ENCODE peak calls at places on chromosomes 6 and 20, in seven cellular contexts. I is esophagus squamous epithelium, V is colonic mucosa, A is neural progenitor cell, B is GM13977, S is lower lobe of right lung, K is omental fat pad. U is an unnamed sample.

GRCh38 chr6:89015971-89016370 is 52.6 kb upstream of the RNGTT start:
- DNase-seq in K (no peak), A (no peak), I (no peak), S (no peak), V (no peak), B (no peak), U (no peak)

GRCh38 chr6:39075010-39075738 is 26.6 kb downstream of the GLP1R start:
- DNase-seq in V (no peak), K (no peak), I (no peak), B (no peak), S (no peak), A (no peak), U (no peak)

GRCh38 chr6:142845624-142846458 is 99.1 kb downstream of the HIVEP2 start:
- DNase-seq in S (peak; percentile 82), B (no peak), A (peak; percentile 87), V (peak; percentile 91), K (peak; percentile 55), I (no peak), U (peak; percentile 81)

GRCh38 chr20:51634257-51634656 is 91.7 kb upstream of the NFATC2 start:
- DNase-seq in B (no peak), A (no peak), K (no peak), V (no peak), I (no peak), S (no peak), U (no peak)

GRCh38 chr20:24605937-24606455 is 136.6 kb downstream of the SYNDIG1 start:
- DNase-seq in S (no peak), K (no peak), V (no peak), B (no peak), A (no peak), I (no peak), U (no peak)

GRCh38 chr20:53718142-53718481 is 124.5 kb upstream of the ZNF217 start:
- DNase-seq in S (no peak), I (no peak), V (no peak), K (no peak), A (peak; percentile 53), B (no peak), U (no peak)

GRCh38 chr20:17622851-17623508 is 53.1 kb downstream of the DSTN start:
- DNase-seq in I (no peak), S (peak; percentile 28), V (no peak), A (no peak), K (no peak), B (no peak), U (no peak)

GRCh38 chr20:56778765-56779195 is 149.7 kb downstream of the TFAP2C start:
- DNase-seq in V (no peak), I (no peak), B (no peak), A (peak; percentile 37), K (no peak), S (no peak), U (peak; percentile 48)

GRCh38 chr20:313948-314347 is 11.4 kb upstream of the SOX12 start:
- DNase-seq in I (no peak), S (no peak), K (no peak), V (no peak), A (no peak), B (no peak), U (peak; percentile 73)

GRCh38 chr6:169177516-169178196 is 76.0 kb downstream of the THBS2 start:
- DNase-seq in A (no peak), V (no peak), K (no peak), I (no peak), B (no peak), S (no peak), U (no peak)

GRCh38 chr20:9955646-9956045 is 79.1 kb upstream of the ANKEF1 start:
- DNase-seq in K (no peak), A (no peak), S (no peak), V (no peak), I (no peak), B (no peak), U (no peak)

GRCh38 chr6:36756761-36757160 is 59.1 kb downstream of the RAB44 start:
- DNase-seq in S (no peak), K (no peak), B (no peak), I (no peak), A (no peak), V (no peak), U (no peak)

GRCh38 chr6:63764318-63764916 is 128.8 kb downstream of the PHF3 start:
- DNase-seq in V (no peak), K (no peak), S (no peak), A (peak; percentile 56), B (no peak), I (no peak), U (peak; percentile 37)

GRCh38 chr20:615494-615893 is 5.4 kb upstream of the TCF15 start:
- DNase-seq in I (no peak), S (peak; percentile 5), K (no peak), B (no peak), V (no peak), A (no peak), U (no peak)

GRCh38 chr6:126091507-126091906 is 105.2 kb downstream of the TRMT11 start:
- DNase-seq in A (peak; percentile 58), V (no peak), I (no peak), B (no peak), S (no peak), K (no peak), U (no peak)

GRCh38 chr20:3925899-3926638 is 36.9 kb downstream of the PANK2 start:
- DNase-seq in I (no peak), V (no peak), S (no peak), K (no peak), A (no peak), B (no peak), U (no peak)

GRCh38 chr20:62477669-62478450 is 2.1 kb upstream of the GATA5 start:
- DNase-seq in B (no peak), S (no peak), V (no peak), I (no peak), A (peak; percentile 74), K (no peak), U (no peak)

GRCh38 chr6:110550353-110550752 is 73.9 kb upstream of the SLC22A16 start:
- DNase-seq in A (no peak), K (no peak), I (no peak), B (no peak), V (no peak), S (no peak), U (no peak)

GRCh38 chr6:125743604-125744003 is 5.8 kb upstream of the HEY2 start:
- DNase-seq in S (no peak), K (no peak), A (no peak), I (no peak), V (no peak), B (no peak), U (no peak)

GRCh38 chr6:12012231-12012565 is at the start of gene HIVEP1:
- DNase-seq in B (peak; percentile 46), S (peak; percentile 59), A (peak; percentile 79), V (no peak), K (no peak), I (no peak), U (no peak)

GRCh38 chr6:116072368-116072767 is 11.7 kb upstream of the FRK start:
- DNase-seq in S (no peak), A (no peak), V (no peak), I (no peak), B (no peak), K (no peak), U (no peak)

GRCh38 chr6:44046516-44047178 is 80.6 kb downstream of the MRPL14 start:
- DNase-seq in A (no peak), V (no peak), S (peak; percentile 14), K (no peak), I (no peak), B (no peak), U (no peak)

GRCh38 chr6:15947436-15947835 is 181.4 kb upstream of the MYLIP start:
- DNase-seq in I (no peak), V (no peak), S (no peak), B (no peak), A (no peak), K (no peak), U (no peak)
- TF ChIP-seq CTCF in I (no peak), V (no peak), S (no peak), B (no peak), A (no peak), K (no peak), U (no peak)

GRCh38 chr20:63741354-63741675 is 1.7 kb downstream of the SLC2A4RG start:
- DNase-seq in I (no peak), V (no peak), A (no peak), K (no peak), B (no peak), S (no peak), U (no peak)

GRCh38 chr20:63740070-63740500 is 509 bp downstream of the SLC2A4RG start:
- DNase-seq in I (no peak), A (peak; percentile 85), K (no peak), S (peak; percentile 68), B (peak; percentile 80), V (peak; percentile 49), U (no peak)

GRCh38 chr20:63741676-63742380 is 2.3 kb downstream of the SLC2A4RG start:
- DNase-seq in K (no peak), A (no peak), V (no peak), I (no peak), S (no peak), B (peak; percentile 36), U (no peak)

GRCh38 chr20:63739129-63740069 is at the start of gene SLC2A4RG:
- DNase-seq in V (peak; percentile 82), K (no peak), I (no peak), B (peak; percentile 99), S (peak; percentile 85), A (peak; percentile 96), U (peak; percentile 28)

GRCh38 chr20:63740501-63741353 is 1.2 kb downstream of the SLC2A4RG start:
- DNase-seq in V (peak; percentile 95), K (peak; percentile 89), A (peak; percentile 83), I (no peak), B (peak; percentile 79), S (peak; percentile 91), U (peak; percentile 86)
- TF ChIP-seq CTCF in V (no peak), K (no peak), A (no peak), I (peak; percentile 26), B (peak; percentile 22), S (no peak), U (peak; percentile 31)

GRCh38 chr20:22495172-22495571 is 89.2 kb downstream of the FOXA2 start:
- DNase-seq in V (no peak), I (no peak), S (no peak), B (no peak), K (no peak), A (no peak), U (no peak)

GRCh38 chr20:22491188-22491500 is 93.2 kb downstream of the FOXA2 start:
- DNase-seq in V (no peak), S (no peak), A (no peak), K (no peak), B (no peak), I (no peak), U (no peak)

GRCh38 chr20:22492497-22492896 is 91.9 kb downstream of the FOXA2 start:
- DNase-seq in B (no peak), A (no peak), I (no peak), S (no peak), V (no peak), K (no peak), U (no peak)

GRCh38 chr20:22489614-22490286 is 94.6 kb downstream of the FOXA2 start:
- DNase-seq in I (no peak), B (no peak), K (no peak), S (no peak), V (peak; percentile 33), A (no peak), U (no peak)

GRCh38 chr20:22490287-22491187 is 93.8 kb downstream of the FOXA2 start:
- DNase-seq in V (peak; percentile 92), I (no peak), S (peak; percentile 80), K (no peak), B (no peak), A (peak; percentile 86), U (no peak)
- TF ChIP-seq CTCF in V (no peak), I (no peak), S (no peak), K (no peak), B (no peak), A (peak; percentile 7), U (no peak)

GRCh38 chr6:157775376-157775775 is 47.7 kb upstream of the SNX9 start:
- DNase-seq in S (no peak), K (no peak), I (no peak), A (no peak), B (no peak), V (no peak), U (no peak)
- TF ChIP-seq CTCF in S (no peak), K (no peak), I (no peak), A (no peak), B (no peak), V (no peak), U (no peak)